ENCODE peak calls at places on chromosomes 13 and 19, in eight cellular contexts. B, H, P, K, G, Z, A and D are unnamed samples.
A peak's percentile ranks its signal among the peaks of the same experiment; 100 is the strongest.

GRCh38 chr13:33514362-33514761 is 228.8 kb upstream of the STARD13 start:
- DNase-seq in B (no peak), H (no peak), P (no peak), K (no peak), G (no peak), Z (no peak), A (no peak), D (no peak)

GRCh38 chr19:18021121-18021755 is 13.3 kb downstream of the ARRDC2 start:
- DNase-seq in B (peak; percentile 78), H (no peak), P (peak; percentile 78), K (no peak), G (peak; percentile 88), Z (peak; percentile 71), A (peak; percentile 89), D (peak; percentile 82)

GRCh38 chr13:75368167-75368566 is 113.8 kb downstream of the TBC1D4 start:
- DNase-seq in B (peak; percentile 70), H (peak; percentile 29), P (peak; percentile 26), K (no peak), G (peak; percentile 92), Z (peak; percentile 93), A (no peak), D (peak; percentile 80)

GRCh38 chr19:33430674-33431277 is 57.3 kb downstream of the CEBPG start:
- DNase-seq in B (peak; percentile 37), H (peak; percentile 72), P (peak; percentile 79), K (peak; percentile 87), G (peak; percentile 61), Z (peak; percentile 62), A (peak; percentile 66), D (peak; percentile 62)

GRCh38 chr13:31807090-31807541 is 67.8 kb downstream of the RXFP2 start:
- DNase-seq in B (no peak), H (no peak), P (no peak), K (peak; percentile 30), G (no peak), Z (no peak), A (no peak), D (peak; percentile 64)

GRCh38 chr19:29467824-29468401 is 57.9 kb upstream of the VSTM2B start:
- DNase-seq in B (no peak), H (peak; percentile 52), P (no peak), K (peak; percentile 28), G (peak; percentile 21), Z (no peak), A (no peak), D (peak; percentile 20)

GRCh38 chr19:46076031-46076880 is 35.5 kb upstream of the IGFL4 start:
- DNase-seq in B (no peak), H (no peak), P (no peak), K (no peak), G (no peak), Z (no peak), A (no peak), D (no peak)

GRCh38 chr19:9132422-9132821 is 5.7 kb upstream of the OR7G3 start:
- DNase-seq in B (no peak), H (no peak), P (no peak), K (no peak), G (no peak), Z (no peak), A (no peak), D (no peak)

GRCh38 chr19:10855879-10856522 is 7.8 kb downstream of the C19orf38 start:
- DNase-seq in B (no peak), H (no peak), P (peak; percentile 49), K (peak; percentile 44), G (no peak), Z (no peak), A (no peak), D (no peak)

GRCh38 chr19:16737909-16738308 is 18.3 kb downstream of the NWD1 start:
- DNase-seq in B (no peak), H (peak; percentile 47), P (peak; percentile 62), K (no peak), G (peak; percentile 15), Z (peak; percentile 79), A (no peak), D (no peak)

GRCh38 chr13:105817011-105817410 is 718.5 kb downstream of the EFNB2 start:
- DNase-seq in B (no peak), H (peak; percentile 55), P (no peak), K (no peak), G (no peak), Z (no peak), A (no peak), D (no peak)

GRCh38 chr13:36432106-36432544 is at the start of gene CCNA1:
- DNase-seq in B (no peak), H (peak; percentile 30), P (no peak), K (peak; percentile 58), G (no peak), Z (no peak), A (peak; percentile 19), D (no peak)

GRCh38 chr19:48715276-48715675 is 4.2 kb downstream of the MAMSTR start:
- DNase-seq in B (no peak), H (no peak), P (no peak), K (no peak), G (no peak), Z (no peak), A (no peak), D (no peak)

DNA sequence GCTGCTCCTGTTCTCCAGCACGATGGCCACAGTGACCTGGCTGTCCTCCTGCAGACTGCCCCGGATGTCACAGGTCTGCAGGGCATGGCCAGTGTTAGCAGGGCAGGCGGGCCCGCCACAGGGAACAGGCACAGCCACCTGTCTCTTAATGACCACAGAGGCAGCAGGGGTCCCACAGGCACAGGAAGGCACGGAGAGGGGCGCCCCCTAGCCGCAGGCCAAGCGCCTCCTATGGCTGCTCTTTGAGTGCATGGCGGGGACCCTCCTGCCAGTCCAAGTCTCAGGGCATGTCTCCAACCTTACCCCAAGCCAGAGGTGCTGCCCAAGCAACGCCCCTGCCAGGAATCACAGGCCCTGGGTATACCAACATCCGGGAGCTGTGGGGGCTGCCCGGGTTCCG is 14.1 kb downstream of the IZUMO4 start:
- DNase-seq in B (no peak), H (no peak), P (no peak), K (no peak), G (no peak), Z (no peak), A (no peak), D (no peak)
- TF ChIP-seq CTCF in B (no peak), H (no peak), P (no peak), K (peak; percentile 23), G (no peak), Z (no peak), A (no peak), D (no peak)

DNA sequence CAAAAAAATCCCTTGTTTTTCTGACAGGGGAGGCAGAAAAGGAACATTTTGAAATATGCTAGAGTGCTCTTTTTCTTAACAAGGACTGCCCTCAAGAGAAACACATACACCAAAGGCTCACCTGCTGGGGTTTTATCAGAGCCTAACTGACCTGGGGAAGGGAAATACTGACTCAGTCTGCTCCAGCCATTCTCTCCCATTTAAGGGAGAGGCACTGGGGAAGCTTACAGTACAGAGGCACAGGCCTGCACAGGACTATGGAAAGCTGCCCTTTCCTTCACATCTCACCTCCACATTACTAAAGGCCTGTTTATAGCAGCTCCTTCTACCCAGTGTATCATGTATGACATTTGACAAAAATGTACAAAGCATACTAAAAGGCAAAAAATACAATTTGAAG is 30.3 kb downstream of the TNFRSF19 start:
- DNase-seq in B (no peak), H (no peak), P (no peak), K (no peak), G (no peak), Z (no peak), A (no peak), D (no peak)
- H3K4me3 ChIP-seq in B (no peak overlapping the region), H (no peak overlapping the region), P (no peak overlapping the region), K (no peak overlapping the region), G (no peak overlapping the region), Z (no peak overlapping the region), A (no peak overlapping the region), D (no peak overlapping the region)

GRCh38 chr13:45195421-45195820 is 5.4 kb downstream of the KCTD4 start:
- DNase-seq in B (no peak), H (no peak), P (no peak), K (no peak), G (no peak), Z (no peak), A (no peak), D (no peak)

GRCh38 chr13:45196091-45196490 is 4.8 kb downstream of the KCTD4 start:
- DNase-seq in B (no peak), H (no peak), P (no peak), K (no peak), G (no peak), Z (no peak), A (no peak), D (no peak)

GRCh38 chr13:45191874-45192273 is 9.0 kb downstream of the KCTD4 start:
- DNase-seq in B (no peak), H (no peak), P (no peak), K (no peak), G (no peak), Z (no peak), A (no peak), D (no peak)

GRCh38 chr13:45196622-45197021 is 4.2 kb downstream of the KCTD4 start:
- DNase-seq in B (no peak), H (no peak), P (no peak), K (no peak), G (peak; percentile 80), Z (no peak), A (no peak), D (peak; percentile 36)

DNA sequence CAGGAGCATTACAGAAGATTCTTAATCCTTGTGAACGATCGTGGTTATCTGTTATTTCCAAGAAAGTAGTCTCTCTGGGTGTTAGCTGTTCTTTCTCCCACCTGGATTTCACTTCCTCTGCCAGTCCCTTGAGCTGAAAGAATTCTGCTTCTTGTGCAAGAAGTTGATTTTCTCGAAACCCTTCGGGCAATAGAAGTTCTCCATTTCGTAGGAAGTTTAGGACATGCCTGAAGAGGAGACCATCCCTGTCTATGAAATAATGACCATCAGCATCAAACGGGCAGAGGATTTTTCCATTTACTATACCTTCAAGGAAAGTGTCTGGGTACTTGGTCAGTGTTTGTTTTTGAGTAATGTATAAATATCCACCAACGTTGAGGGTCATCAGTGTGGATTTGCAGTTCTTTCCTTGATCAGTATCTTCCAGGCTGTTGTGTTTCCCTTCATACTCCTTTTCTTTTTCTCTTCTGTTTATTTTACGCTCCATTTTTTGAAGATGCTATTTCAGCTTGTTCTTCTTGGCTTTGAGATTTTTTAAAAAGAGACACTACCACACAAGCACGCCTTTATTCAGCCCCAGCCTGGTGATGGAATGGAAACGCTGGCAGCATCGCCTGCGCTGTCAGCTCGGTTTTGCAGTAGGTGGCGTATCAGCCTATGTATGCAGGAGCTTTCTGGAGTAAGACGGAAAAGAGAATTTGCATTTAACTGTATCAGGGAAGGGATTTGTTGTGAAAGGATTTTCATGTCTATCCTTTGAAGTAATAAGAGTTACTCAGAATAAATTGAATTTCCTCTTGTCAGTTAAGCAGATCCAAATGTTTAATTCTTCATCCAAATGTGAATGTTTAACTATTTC is 6.5 kb downstream of the KCTD4 start:
- DNase-seq in B (peak; percentile 36), H (peak; percentile 35), P (peak; percentile 31), K (no peak), G (peak; percentile 34), Z (peak; percentile 65), A (peak; percentile 21), D (peak; percentile 46)
- TF ChIP-seq CTCF in B (peak; percentile 26), H (peak; percentile 47), P (no peak), K (peak; percentile 41), G (peak; percentile 33), Z (peak; percentile 45), A (peak; percentile 42), D (peak; percentile 56)

GRCh38 chr13:41019578-41020347 is 647 bp upstream of the ELF1 start:
- DNase-seq in B (no peak), H (peak; percentile 36), P (no peak), K (no peak), G (no peak), Z (no peak), A (peak; percentile 32), D (no peak)
- H3K4me3 ChIP-seq in B (no peak overlapping the region), H (peak overlapping the region; percentile 7), P (no peak overlapping the region), K (no peak overlapping the region), G (no peak overlapping the region), Z (no peak overlapping the region), A (no peak overlapping the region), D (no peak overlapping the region)